ENCODE peak calls at places on chromosomes 16 and 17, in seven cellular contexts. M, Q, B, L, R, G and X are unnamed samples.

GRCh38 chr16:65845466-65846209 is 520.9 kb upstream of the CDH5 start:
- DNase-seq in G (no peak), B (no peak), R (no peak), L (no peak), M (no peak), Q (peak), X (no peak)

GRCh38 chr17:56786989-56787482 is 46.7 kb downstream of the C17orf67 start:
- DNase-seq in B (peak), L (peak), G (peak), Q (peak), R (no peak), M (peak), X (no peak)

GRCh38 chr17:57994436-57994835 is 6.4 kb upstream of the VEZF1 start:
- DNase-seq in Q (no peak), G (no peak), B (no peak), L (no peak), R (no peak), M (no peak), X (no peak)

GRCh38 chr16:2520784-2521577 is 810 bp downstream of the AMDHD2 start:
- DNase-seq in L (no peak), B (peak), M (peak), G (peak), Q (no peak), R (no peak), X (no peak)

GRCh38 chr17:62819511-62820221 is 11.6 kb upstream of the MARCHF10 start:
- DNase-seq in B (no peak), L (peak), M (no peak), G (no peak), R (peak), Q (peak), X (no peak)

GRCh38 chr16:981695-982151 is at the start of gene SOX8:
- DNase-seq in Q (no peak), G (no peak), L (no peak), M (no peak), B (no peak), R (no peak), X (no peak)

GRCh38 chr16:11263737-11264136 is 5.4 kb downstream of the TNP2 start:
- DNase-seq in R (no peak), L (no peak), Q (no peak), G (peak), B (peak), M (peak), X (no peak)

GRCh38 chr17:73748521-73748920 is 104.3 kb upstream of the SDK2 start:
- DNase-seq in M (no peak), Q (no peak), L (no peak), B (no peak), G (no peak), R (peak), X (no peak)